ENCODE peak calls at places on chromosomes 7 and 10, in four cellular contexts. V is GM12865, L is RWPE1, F is GM10248. W is an unnamed sample.

GRCh38 chr10:109191341-109191740 is 732.0 kb downstream of the XPNPEP1 start:
- DNase-seq in L (no peak), V (no peak), F (no peak), W (no peak)

GRCh38 chr10:46523119-46523880 is 33.2 kb downstream of the GPRIN2 start:
- DNase-seq in F (no peak), L (peak), V (no peak), W (no peak)

GRCh38 chr10:12835709-12836108 is 165.8 kb downstream of the CCDC3 start:
- DNase-seq in V (no peak), F (no peak), L (peak), W (no peak)

GRCh38 chr7:46256870-46257528 is 335.9 kb upstream of the IGFBP3 start:
- DNase-seq in V (no peak), L (no peak), F (no peak), W (no peak)

GRCh38 chr10:122321960-122322359 is 50.9 kb downstream of the BTBD16 start:
- DNase-seq in L (no peak), F (no peak), V (no peak), W (no peak)

GRCh38 chr10:49113741-49114141 is 1.6 kb downstream of the VSTM4 start:
- DNase-seq in L (no peak), V (no peak), F (no peak), W (no peak)

GRCh38 chr7:50714851-50715250 is 67.8 kb downstream of the GRB10 start:
- DNase-seq in V (no peak), L (peak), F (no peak), W (no peak)

GRCh38 chr7:142516038-142516501 is 233.2 kb upstream of the PRSS1 start:
- DNase-seq in V (peak), F (peak), L (peak), W (no peak)

GRCh38 chr10:117980216-117980615 is 66.5 kb downstream of the RAB11FIP2 start:
- DNase-seq in L (peak), F (no peak), V (no peak), W (no peak)

GRCh38 chr7:70143089-70144044 is 545.1 kb downstream of the AUTS2 start:
- DNase-seq in V (no peak), F (no peak), L (no peak), W (no peak)

GRCh38 chr10:43040482-43041256 is 36.2 kb upstream of the RET start:
- DNase-seq in L (no peak), F (no peak), V (no peak), W (no peak)

GRCh38 chr10:71068811-71069411 is 143.5 kb upstream of the UNC5B start:
- DNase-seq in V (no peak), L (peak), F (no peak), W (no peak)

GRCh38 chr7:47609803-47610452 is 28.0 kb upstream of the TNS3 start:
- DNase-seq in V (no peak), L (no peak), F (no peak), W (no peak)

GRCh38 chr7:134737561-134738353 is 41.7 kb upstream of the CALD1 start:
- DNase-seq in F (no peak), L (no peak), V (peak), W (peak)

GRCh38 chr10:7193369-7193768 is 217.5 kb downstream of the SFMBT2 start:
- DNase-seq in V (no peak), F (no peak), L (no peak), W (no peak)

GRCh38 chr7:8480466-8480865 is 47.1 kb downstream of the NXPH1 start:
- DNase-seq in F (no peak), V (no peak), L (no peak), W (no peak)

GRCh38 chr10:101617102-101617823 is 29.1 kb downstream of the DPCD start:
- DNase-seq in V (peak), L (no peak), F (peak), W (peak)

GRCh38 chr10:6348091-6348862 is 145.5 kb downstream of the PFKFB3 start:
- DNase-seq in V (peak), L (no peak), F (peak), W (peak)

GRCh38 chr7:158683541-158683940 is 21.1 kb downstream of the NCAPG2 start:
- DNase-seq in F (no peak), L (no peak), V (no peak), W (no peak)

GRCh38 chr7:71795373-71795772 is 616.8 kb downstream of the CALN1 start:
- DNase-seq in L (no peak), F (no peak), V (no peak), W (no peak)

GRCh38 chr10:7411671-7412481 is 1.0 kb upstream of the SFMBT2 start:
- DNase-seq in V (no peak), L (no peak), F (peak), W (no peak)

GRCh38 chr7:157404845-157405481 is 68.2 kb downstream of the DNAJB6 start:
- DNase-seq in L (peak), F (no peak), V (no peak), W (no peak)

GRCh38 chr7:47571355-47572100 is 10.4 kb downstream of the TNS3 start:
- DNase-seq in F (no peak), L (peak), V (no peak), W (no peak)

GRCh38 chr7:44541-44896 is 147.9 kb upstream of the FAM20C start:
- DNase-seq in L (no peak), F (no peak), V (no peak), W (no peak)

GRCh38 chr10:127492607-127493250 is 56.4 kb upstream of the NPS start:
- DNase-seq in L (no peak), V (no peak), F (no peak), W (no peak)

GRCh38 chr10:30185916-30186315 is 126.5 kb upstream of the JCAD start:
- DNase-seq in L (peak), F (no peak), V (no peak), W (no peak)

GRCh38 chr7:79217468-79217867 is 236.0 kb downstream of the MAGI2 start:
- DNase-seq in F (no peak), V (no peak), L (peak), W (no peak)

GRCh38 chr7:74454059-74454947 is 597 bp downstream of the GTF2IRD1 start:
- DNase-seq in L (peak), V (no peak), F (peak), W (no peak)

GRCh38 chr7:10998984-10999757 is 25.5 kb downstream of the PHF14 start:
- DNase-seq in V (peak), F (no peak), L (no peak), W (no peak)

GRCh38 chr7:155962968-155963300 is 150.7 kb upstream of the SHH start:
- DNase-seq in V (no peak), F (no peak), L (no peak), W (no peak)

GRCh38 chr10:15068802-15069201 is 19.8 kb downstream of the ACBD7 start:
- DNase-seq in V (no peak), L (peak), F (no peak), W (no peak)

GRCh38 chr7:144824360-144824759 is 11.5 kb downstream of the TPK1 start:
- DNase-seq in V (no peak), F (no peak), L (peak), W (no peak)

GRCh38 chr10:97179731-97180366 is 5.9 kb downstream of the SLIT1 start:
- DNase-seq in L (no peak), F (no peak), V (no peak), W (no peak)

GRCh38 chr7:132113536-132114409 is 462.5 kb downstream of the PLXNA4 start:
- DNase-seq in F (no peak), L (no peak), V (no peak), W (no peak)

GRCh38 chr7:5429857-5430611 is 6.4 kb upstream of the TNRC18 start:
- DNase-seq in F (no peak), L (peak), V (no peak), W (no peak)

GRCh38 chr7:96266580-96266979 is 55.3 kb downstream of the SLC25A13 start:
- DNase-seq in V (no peak), L (no peak), F (no peak), W (no peak)

GRCh38 chr10:63318491-63318890 is 147.3 kb downstream of the JMJD1C start:
- DNase-seq in L (no peak), F (no peak), V (no peak), W (no peak)

GRCh38 chr7:139094596-139094995 is 14.9 kb downstream of the ZC3HAV1 start:
- DNase-seq in L (no peak), F (no peak), V (peak), W (no peak)

GRCh38 chr10:13213163-13213562 is 21.0 kb downstream of the UCMA start:
- DNase-seq in F (no peak), V (no peak), L (no peak), W (no peak)

GRCh38 chr10:22831586-22831985 is 96.3 kb upstream of the ARMC3 start:
- DNase-seq in L (no peak), V (no peak), F (no peak), W (no peak)